ENCODE peak calls at places on chromosomes 1 and 21, in five cellular contexts. U is GM23248, W is fibroblast of lung, R is IMR-90, J is neuronal stem cell. B is an unnamed sample.

GRCh38 chr1:172343246-172344099 is 77.0 kb upstream of the C1orf105 start:
- DNase-seq in U (peak), W (peak), R (peak), J (no peak), B (no peak)

GRCh38 chr1:28885982-28886730 is 28.2 kb upstream of the EPB41 start:
- DNase-seq in U (peak), W (no peak), R (no peak), J (no peak), B (no peak)

GRCh38 chr1:91502882-91503184 is 2.2 kb downstream of the CDC7 start:
- DNase-seq in U (peak), W (peak), R (peak), J (no peak), B (peak)

GRCh38 chr1:228141871-228142615 is 2.0 kb downstream of the GUK1 start:
- DNase-seq in U (no peak), W (no peak), R (peak), J (no peak), B (no peak)

GRCh38 chr1:200699871-200700270 is 30.2 kb upstream of the DDX59 start:
- DNase-seq in U (no peak), W (peak), R (peak), J (no peak), B (no peak)

GRCh38 chr1:41479000-41479807 is 5.3 kb downstream of the EDN2 start:
- DNase-seq in U (peak), W (peak), R (peak), J (no peak), B (no peak)

GRCh38 chr1:49333946-49334345 is 557.3 kb upstream of the BEND5 start:
- DNase-seq in U (no peak), W (no peak), R (no peak), J (no peak), B (no peak)

GRCh38 chr1:12052008-12052573 is 11.0 kb upstream of the TNFRSF8 start:
- DNase-seq in U (peak), W (peak), R (peak), J (no peak), B (no peak)

GRCh38 chr1:78586572-78586971 is 33.7 kb upstream of the IFI44L start:
- DNase-seq in U (peak), W (no peak), R (peak), J (no peak), B (no peak)

GRCh38 chr1:209527372-209527771 is 56.1 kb upstream of the CAMK1G start:
- DNase-seq in U (peak), W (no peak), R (peak), J (no peak), B (no peak)

GRCh38 chr21:29342394-29342957 is 43.8 kb downstream of the BACH1 start:
- DNase-seq in U (peak), W (peak), R (peak), J (no peak), B (no peak)

GRCh38 chr1:45585496-45586075 is 1.7 kb downstream of the NASP start:
- DNase-seq in U (no peak), W (no peak), R (no peak), J (no peak), B (no peak)

GRCh38 chr1:25568834-25569598 is 25.6 kb downstream of the LDLRAP1 start:
- DNase-seq in U (peak), W (peak), R (peak), J (no peak), B (no peak)

GRCh38 chr1:14678011-14678638 is 79.6 kb downstream of the KAZN start:
- DNase-seq in U (no peak), W (no peak), R (no peak), J (no peak), B (no peak)

GRCh38 chr1:2962946-2963345 is 58.3 kb upstream of the ACTRT2 start:
- DNase-seq in U (no peak), W (no peak), R (no peak), J (no peak), B (no peak)

DNA sequence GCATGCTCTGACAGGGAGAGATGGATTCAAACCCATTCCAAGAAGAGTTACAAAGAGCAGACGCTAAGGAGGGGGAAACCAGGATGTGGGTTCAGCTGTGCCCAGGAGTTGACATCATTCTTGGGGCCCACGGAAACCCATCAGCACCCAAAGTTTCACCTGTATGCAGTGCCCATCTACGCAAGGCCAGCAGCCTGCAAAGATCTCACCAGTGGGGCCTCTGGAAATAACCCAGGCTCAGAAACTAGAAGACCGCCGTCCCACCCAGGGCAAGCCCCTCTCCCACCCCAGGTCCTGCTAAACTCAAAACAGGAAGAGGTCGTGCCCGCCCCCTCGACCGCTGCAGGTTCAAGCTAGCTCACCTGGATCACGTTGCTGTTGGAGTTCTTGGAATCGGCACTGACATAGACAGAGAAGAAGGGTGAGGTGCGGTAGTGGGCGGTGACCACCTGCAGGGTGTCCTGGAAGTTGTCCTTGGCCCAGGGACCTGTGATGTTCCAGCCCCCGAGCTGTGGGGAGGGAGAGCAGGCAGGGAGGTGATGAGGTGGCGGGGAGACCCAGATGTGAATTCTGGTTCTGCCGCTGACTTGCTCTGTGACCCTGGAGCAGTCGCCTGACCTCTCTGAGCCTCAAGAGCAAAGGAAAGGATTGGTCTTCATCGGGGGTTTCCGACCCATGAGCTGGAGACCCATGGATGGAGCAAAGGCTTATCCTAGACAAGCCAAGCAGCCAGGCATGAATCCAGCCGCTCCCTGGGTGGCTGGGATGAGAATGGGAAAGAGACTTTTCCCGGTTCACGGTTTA is 31.7 kb downstream of the ECE1 start:
- DNase-seq in U (no peak), W (no peak), R (no peak), J (no peak), B (no peak)
- H3K27ac ChIP-seq in U (no peak), W (no peak), R (no peak), J (no peak), B (no peak)

GRCh38 chr1:220283616-220284015 is 11.4 kb upstream of the RAB3GAP2 start:
- DNase-seq in U (peak), W (no peak), R (peak), J (no peak), B (no peak)

GRCh38 chr1:220281159-220281574 is 8.9 kb upstream of the RAB3GAP2 start:
- DNase-seq in U (peak), W (peak), R (peak), J (no peak), B (peak)

GRCh38 chr1:220280249-220280648 is 8.0 kb upstream of the RAB3GAP2 start:
- DNase-seq in U (no peak), W (no peak), R (no peak), J (no peak), B (no peak)

GRCh38 chr1:220275430-220275829 is 3.2 kb upstream of the RAB3GAP2 start:
- DNase-seq in U (no peak), W (no peak), R (no peak), J (no peak), B (no peak)

GRCh38 chr1:220278991-220279390 is 6.7 kb upstream of the RAB3GAP2 start:
- DNase-seq in U (no peak), W (peak), R (peak), J (no peak), B (no peak)
- H3K9ac ChIP-seq in U (no peak), W (no peak), R (no peak), J (no peak), B (no peak)

GRCh38 chr1:160251006-160251405 is 11.3 kb downstream of the DCAF8 start:
- DNase-seq in U (no peak), W (no peak), R (no peak), J (no peak), B (no peak)
- H3K27ac ChIP-seq in U (no peak), W (no peak), R (no peak), J (no peak), B (no peak)

DNA sequence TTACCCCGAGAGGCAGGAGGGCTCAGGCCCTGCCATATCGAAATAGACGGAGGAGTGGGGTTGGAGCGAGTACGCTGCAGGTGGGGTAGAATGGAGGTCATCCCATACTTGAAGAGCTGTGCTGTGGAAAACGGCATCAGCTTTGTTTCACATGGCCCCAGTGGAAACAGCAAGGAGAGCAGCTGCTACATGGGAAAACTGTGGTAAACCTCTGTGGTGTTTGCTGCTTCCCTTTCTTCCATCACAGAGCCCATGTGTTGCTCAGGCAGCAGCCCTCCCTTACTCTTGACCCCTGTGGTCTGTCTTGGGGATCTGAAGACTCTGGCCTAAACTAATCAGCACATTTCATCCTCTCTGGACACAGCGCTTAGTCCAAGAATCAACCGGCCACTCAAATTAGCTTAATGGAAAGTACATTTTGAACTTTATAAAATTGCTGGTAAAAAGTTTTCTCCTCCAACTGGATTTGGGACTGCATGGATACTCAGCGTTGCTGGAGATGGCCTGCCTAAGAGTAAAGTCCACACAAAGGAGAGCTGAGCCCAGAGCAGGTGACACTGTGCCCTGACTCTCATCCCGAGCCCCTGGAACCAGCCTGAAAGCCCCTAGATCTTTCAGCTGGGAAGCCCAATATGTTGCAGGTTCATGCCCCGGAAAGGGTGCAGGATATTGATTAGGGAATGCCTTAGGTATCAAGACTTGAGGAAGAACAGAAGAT is 127.1 kb upstream of the GADD45A start:
- DNase-seq in U (no peak), W (no peak), R (no peak), J (no peak), B (no peak)
- H3K9ac ChIP-seq in U (no peak), W (no peak), R (no peak), J (no peak), B (no peak)

GRCh38 chr1:63882048-63882704 is 108.4 kb downstream of the ROR1 start:
- DNase-seq in U (peak), W (no peak), R (peak), J (no peak), B (no peak)
- H3K27ac ChIP-seq in U (no peak), W (no peak), R (no peak), J (no peak), B (no peak)

GRCh38 chr21:45539796-45540600 is 2.2 kb downstream of the SLC19A1 start:
- DNase-seq in U (no peak), W (no peak), R (no peak), J (no peak), B (no peak)
- H3K9ac ChIP-seq in U (no peak), W (no peak), R (no peak), J (no peak), B (no peak)

DNA sequence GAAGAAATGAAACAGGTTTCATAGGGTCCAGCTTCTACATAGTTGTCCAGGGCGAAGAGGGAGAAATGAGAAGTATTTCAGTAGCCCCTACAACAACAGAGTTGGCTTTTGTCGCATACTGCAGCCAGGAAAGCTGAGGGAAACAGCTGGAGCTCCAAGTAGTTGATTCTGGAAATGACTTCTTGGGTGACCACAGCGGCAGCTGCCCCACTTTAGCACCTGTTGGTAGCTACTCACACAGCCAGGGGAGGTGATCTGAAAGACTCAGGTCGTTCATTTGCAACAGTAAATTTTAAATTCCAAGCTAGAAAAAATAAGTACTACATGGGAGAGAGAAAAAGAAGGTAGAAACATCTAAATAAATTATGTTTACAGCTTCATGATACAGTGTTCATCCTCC is 2.3 kb downstream of the TTC13 start:
- DNase-seq in U (no peak), W (no peak), R (no peak), J (no peak), B (no peak)
- H3K27ac ChIP-seq in U (no peak), W (no peak), R (no peak), J (no peak), B (no peak)